ENCODE peak calls at places on chromosomes 1 and 21, in seven cellular contexts. U is GM06990, H is thyroid gland, K is fibroblast of pulmonary artery, F is neural progenitor cell, B is cardiac fibroblast, C is A549. Q is an unnamed sample.

GRCh38 chr1:55067022-55067781 is 27.9 kb downstream of the PCSK9 start:
- DNase-seq in U (no peak), H (peak), K (no peak), F (no peak), B (no peak), C (no peak), Q (no peak)

GRCh38 chr1:186236921-186237320 is 138.1 kb downstream of the TPR start:
- DNase-seq in U (no peak), H (no peak), K (peak), F (no peak), B (peak), C (peak), Q (peak)

GRCh38 chr1:236508593-236509027 is 15.2 kb upstream of the LGALS8 start:
- DNase-seq in U (no peak), H (no peak), K (no peak), F (no peak), B (no peak), C (no peak), Q (no peak)

GRCh38 chr1:28971980-28972771 is 57.8 kb downstream of the EPB41 start:
- DNase-seq in U (no peak), H (peak), K (peak), F (no peak), B (peak), C (peak), Q (peak)

GRCh38 chr1:29136463-29136915 is 12.8 kb upstream of the TMEM200B start:
- DNase-seq in U (no peak), H (no peak), K (peak), F (no peak), B (no peak), C (no peak), Q (no peak)

GRCh38 chr21:18164933-18165332 is 79.7 kb upstream of the CHODL start:
- DNase-seq in U (no peak), H (no peak), K (no peak), F (peak), B (no peak), C (no peak), Q (no peak)

GRCh38 chr1:77509898-77510297 is 172.6 kb downstream of the ZZZ3 start:
- DNase-seq in U (no peak), H (no peak), K (no peak), F (no peak), B (no peak), C (no peak), Q (no peak)

GRCh38 chr1:92085727-92086126 is 5.6 kb downstream of the BTBD8 start:
- DNase-seq in U (no peak), H (no peak), K (peak), F (peak), B (peak), C (no peak), Q (no peak)

GRCh38 chr1:83543222-83543973 is 455.5 kb downstream of the TTLL7 start:
- DNase-seq in U (no peak), H (no peak), K (no peak), F (no peak), B (no peak), C (no peak), Q (no peak)

GRCh38 chr1:177849130-177849529 is 120.7 kb downstream of the SEC16B start:
- DNase-seq in U (no peak), H (no peak), K (peak), F (no peak), B (peak), C (no peak), Q (no peak)

GRCh38 chr21:37829447-37829846 is 86.8 kb downstream of the KCNJ6 start:
- DNase-seq in U (no peak), H (no peak), K (peak), F (no peak), B (peak), C (peak), Q (peak)

GRCh38 chr1:215188302-215188950 is 105.9 kb downstream of the KCNK2 start:
- DNase-seq in U (no peak), H (no peak), K (no peak), F (no peak), B (peak), C (no peak), Q (no peak)

GRCh38 chr1:3695326-3696217 is 43.3 kb downstream of the TP73 start:
- DNase-seq in U (no peak), H (peak), K (peak), F (peak), B (peak), C (peak), Q (no peak)

GRCh38 chr1:27346991-27347627 is 5.3 kb downstream of the SYTL1 start:
- DNase-seq in U (no peak), H (no peak), K (no peak), F (no peak), B (no peak), C (no peak), Q (no peak)

GRCh38 chr21:46154955-46155513 is 345 bp downstream of the FTCD start:
- DNase-seq in U (no peak), H (no peak), K (no peak), F (no peak), B (no peak), C (no peak), Q (no peak)

GRCh38 chr1:1033731-1034437 is 14.0 kb downstream of the AGRN start:
- DNase-seq in U (no peak), H (no peak), K (no peak), F (peak), B (no peak), C (no peak), Q (no peak)

GRCh38 chr1:51926171-51926812 is 47.8 kb upstream of the NRDC start:
- DNase-seq in U (no peak), H (no peak), K (peak), F (peak), B (peak), C (peak), Q (no peak)

GRCh38 chr1:57440096-57440495 is 16.2 kb upstream of the DAB1 start:
- DNase-seq in U (no peak), H (no peak), K (no peak), F (peak), B (no peak), C (no peak), Q (no peak)

GRCh38 chr1:83641206-83641658 is 357.7 kb downstream of the TTLL7 start:
- DNase-seq in U (no peak), H (peak), K (peak), F (peak), B (peak), C (no peak), Q (no peak)

GRCh38 chr1:175307160-175307559 is 114.6 kb upstream of the KIAA0040 start:
- DNase-seq in U (peak), H (no peak), K (no peak), F (no peak), B (no peak), C (no peak), Q (no peak)

GRCh38 chr21:44253832-44254700 is 7.6 kb downstream of the DNMT3L start:
- DNase-seq in U (no peak), H (no peak), K (no peak), F (peak), B (no peak), C (no peak), Q (no peak)

GRCh38 chr1:16244650-16245285 is 7.8 kb upstream of the CPLANE2 start:
- DNase-seq in U (no peak), H (no peak), K (no peak), F (no peak), B (no peak), C (no peak), Q (no peak)

GRCh38 chr1:219498666-219499065 is 114.2 kb downstream of the ZC3H11B start:
- DNase-seq in U (no peak), H (no peak), K (peak), F (no peak), B (peak), C (no peak), Q (peak)

GRCh38 chr1:206469933-206470691 is at the start of gene IKBKE:
- DNase-seq in U (peak), H (peak), K (peak), F (peak), B (peak), C (peak), Q (peak)

GRCh38 chr1:161777250-161777649 is 11.1 kb downstream of the ATF6 start:
- DNase-seq in U (no peak), H (no peak), K (no peak), F (no peak), B (no peak), C (no peak), Q (no peak)

GRCh38 chr1:235883261-235883927 is 16.7 kb upstream of the LYST start:
- DNase-seq in U (peak), H (peak), K (peak), F (no peak), B (peak), C (peak), Q (peak)

GRCh38 chr1:153659656-153660055 is 1.2 kb downstream of the SNAPIN start:
- DNase-seq in U (no peak), H (no peak), K (no peak), F (no peak), B (no peak), C (no peak), Q (no peak)

GRCh38 chr1:89598450-89599331 is 34.2 kb upstream of the LRRC8C start:
- DNase-seq in U (no peak), H (no peak), K (peak), F (peak), B (peak), C (peak), Q (no peak)

GRCh38 chr1:147612366-147612765 is 58.0 kb downstream of the ACP6 start:
- DNase-seq in U (no peak), H (no peak), K (no peak), F (no peak), B (no peak), C (peak), Q (no peak)

GRCh38 chr1:39852876-39853275 is 30.4 kb downstream of the TRIT1 start:
- DNase-seq in U (no peak), H (no peak), K (no peak), F (no peak), B (no peak), C (no peak), Q (no peak)

GRCh38 chr1:32872189-32872898 is 1.6 kb upstream of the FNDC5 start:
- DNase-seq in U (no peak), H (peak), K (peak), F (peak), B (peak), C (peak), Q (no peak)

GRCh38 chr1:60949154-60949825 is 133.1 kb upstream of the NFIA start:
- DNase-seq in U (no peak), H (peak), K (no peak), F (no peak), B (no peak), C (no peak), Q (no peak)

GRCh38 chr21:37276377-37276776 is 9.2 kb upstream of the VPS26C start:
- DNase-seq in U (no peak), H (no peak), K (no peak), F (no peak), B (no peak), C (no peak), Q (no peak)

GRCh38 chr21:15311510-15311909 is 246.7 kb upstream of the NRIP1 start:
- DNase-seq in U (no peak), H (no peak), K (no peak), F (no peak), B (no peak), C (no peak), Q (no peak)

GRCh38 chr1:78176448-78176847 is 130.7 kb downstream of the GIPC2 start:
- DNase-seq in U (no peak), H (no peak), K (peak), F (peak), B (peak), C (no peak), Q (peak)

GRCh38 chr1:64474639-64475038 is 4.7 kb downstream of the CACHD1 start:
- DNase-seq in U (no peak), H (peak), K (peak), F (no peak), B (no peak), C (no peak), Q (no peak)

GRCh38 chr1:85952460-85952859 is 204.1 kb downstream of the COL24A1 start:
- DNase-seq in U (no peak), H (no peak), K (no peak), F (no peak), B (no peak), C (no peak), Q (no peak)

GRCh38 chr1:63968663-63969460 is 195.0 kb downstream of the ROR1 start:
- DNase-seq in U (no peak), H (no peak), K (peak), F (no peak), B (peak), C (no peak), Q (peak)

GRCh38 chr1:30695481-30695880 is 27.9 kb downstream of the MATN1 start:
- DNase-seq in U (no peak), H (no peak), K (no peak), F (no peak), B (no peak), C (no peak), Q (peak)
- H3K4me3 ChIP-seq in U (no peak), H (no peak), K (no peak), F (no peak), B (no peak), C (no peak), Q (no peak)

GRCh38 chr1:111758373-111758772 is 2.7 kb downstream of the DDX20 start:
- DNase-seq in U (no peak), H (no peak), K (no peak), F (peak), B (no peak), C (peak), Q (no peak)
- TF ChIP-seq CTCF in U (peak), H (no peak), K (peak), F (peak), B (peak), C (no peak), Q (peak)

DNA sequence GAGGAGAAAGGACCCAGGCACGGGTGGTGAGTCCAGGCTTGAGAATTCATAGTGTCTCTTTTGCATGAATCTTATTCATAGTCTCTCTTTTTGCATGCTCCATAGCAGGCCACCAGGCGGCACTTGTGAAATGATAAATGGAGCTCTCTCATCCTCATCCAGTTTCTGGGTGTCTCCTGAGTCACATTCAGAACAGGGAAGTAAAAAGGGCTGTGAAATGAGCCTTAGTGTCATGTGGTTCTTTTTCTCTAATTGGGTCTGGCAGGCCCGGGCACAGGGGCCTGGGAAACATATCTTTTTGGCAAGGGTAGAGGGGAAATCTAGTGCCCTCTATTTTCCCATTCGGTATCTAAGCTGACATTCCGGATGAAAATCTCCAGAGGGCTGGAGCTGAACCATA is 19.1 kb upstream of the NCF2 start:
- DNase-seq in U (no peak), H (peak), K (peak), F (peak), B (peak), C (peak), Q (peak)
- H3K4me3 ChIP-seq in U (no peak), H (no peak), K (no peak), F (no peak), B (no peak), C (no peak), Q (no peak)

DNA sequence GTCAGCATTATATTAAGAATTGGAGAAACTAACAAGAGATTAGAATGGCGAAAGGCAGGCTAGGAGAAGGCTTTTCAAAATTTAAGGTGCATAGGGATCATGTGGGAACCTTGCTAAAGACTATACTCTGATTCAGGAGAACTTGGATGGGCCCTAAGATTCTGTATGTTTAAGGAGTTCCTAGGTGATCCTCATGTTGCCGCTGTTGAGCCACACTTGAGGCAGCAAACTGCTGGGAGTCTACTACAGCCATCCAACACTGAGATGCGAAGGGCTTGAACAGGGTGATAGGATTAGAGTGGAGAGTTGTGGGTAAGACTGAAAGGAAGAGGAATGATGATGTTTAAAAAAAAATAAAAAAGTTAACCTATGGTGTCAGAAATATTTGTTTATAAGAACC is 1013.2 kb downstream of the MRPL39 start:
- DNase-seq in U (no peak), H (no peak), K (no peak), F (no peak), B (no peak), C (no peak), Q (no peak)
- TF ChIP-seq CTCF in U (no peak), H (no peak), K (no peak), F (no peak), B (no peak), C (no peak), Q (no peak)

Q was measured in AG09309.